ENCODE peak calls at places on chromosomes 16 and 17, in five cellular contexts. One of them, this sample, is unnamed.
A peak's percentile ranks its signal among the peaks of the same experiment; 100 is the strongest.

GRCh38 chr17:4744999-4745969 is 5.6 kb upstream of the CXCL16 start:
- DNase-seq in bronchial epithelial cell: no peak
- DNase-seq in small intestine: no peak
- DNase-seq in MM.1S: no peak
- DNase-seq in CD8-positive, alpha-beta memory T cell: no peak
- DNase-seq in this sample: no peak

GRCh38 chr16:85605051-85605911 is 7.8 kb upstream of the GSE1 start:
- DNase-seq in bronchial epithelial cell: no peak
- DNase-seq in small intestine: no peak
- DNase-seq in MM.1S: no peak
- DNase-seq in CD8-positive, alpha-beta memory T cell: no peak
- DNase-seq in this sample: no peak

GRCh38 chr16:732936-733335 is 6.0 kb downstream of the HAGHL start:
- DNase-seq in bronchial epithelial cell: peak; percentile 50
- DNase-seq in small intestine: no peak
- DNase-seq in MM.1S: no peak
- DNase-seq in CD8-positive, alpha-beta memory T cell: no peak
- DNase-seq in this sample: no peak

GRCh38 chr16:78081341-78081740 is 18.1 kb upstream of the WWOX start:
- DNase-seq in bronchial epithelial cell: no peak
- DNase-seq in small intestine: no peak
- DNase-seq in MM.1S: no peak
- DNase-seq in CD8-positive, alpha-beta memory T cell: no peak
- DNase-seq in this sample: no peak

GRCh38 chr16:21283521-21284289 is 5.6 kb upstream of the CRYM start:
- DNase-seq in bronchial epithelial cell: peak; percentile 8
- DNase-seq in small intestine: peak; percentile 35
- DNase-seq in MM.1S: no peak
- DNase-seq in CD8-positive, alpha-beta memory T cell: no peak
- DNase-seq in this sample: no peak

GRCh38 chr16:19691161-19691850 is 26.7 kb downstream of the KNOP1 start:
- DNase-seq in bronchial epithelial cell: no peak
- DNase-seq in small intestine: no peak
- DNase-seq in MM.1S: no peak
- DNase-seq in CD8-positive, alpha-beta memory T cell: no peak
- DNase-seq in this sample: no peak

GRCh38 chr17:73048170-73048569 is 44.3 kb downstream of the SLC39A11 start:
- DNase-seq in bronchial epithelial cell: no peak
- DNase-seq in small intestine: no peak
- DNase-seq in MM.1S: no peak
- DNase-seq in CD8-positive, alpha-beta memory T cell: no peak
- DNase-seq in this sample: no peak

GRCh38 chr16:49521706-49522325 is 148.2 kb downstream of the C16orf78 start:
- DNase-seq in bronchial epithelial cell: no peak
- DNase-seq in small intestine: no peak
- DNase-seq in MM.1S: no peak
- DNase-seq in CD8-positive, alpha-beta memory T cell: no peak
- DNase-seq in this sample: no peak

GRCh38 chr16:78988361-78988992 is 612.1 kb downstream of the MAF start:
- DNase-seq in bronchial epithelial cell: peak; percentile 4
- DNase-seq in small intestine: no peak
- DNase-seq in MM.1S: no peak
- DNase-seq in CD8-positive, alpha-beta memory T cell: no peak
- DNase-seq in this sample: no peak

GRCh38 chr17:35700157-35700556 is 31.3 kb upstream of the RASL10B start:
- DNase-seq in bronchial epithelial cell: no peak
- DNase-seq in small intestine: no peak
- DNase-seq in MM.1S: no peak
- DNase-seq in CD8-positive, alpha-beta memory T cell: no peak
- DNase-seq in this sample: no peak

GRCh38 chr16:81521141-81521626 is 76.6 kb downstream of the CMIP start:
- DNase-seq in bronchial epithelial cell: no peak
- DNase-seq in small intestine: peak; percentile 63
- DNase-seq in MM.1S: no peak
- DNase-seq in CD8-positive, alpha-beta memory T cell: peak; percentile 80
- DNase-seq in this sample: peak; percentile 85

GRCh38 chr16:29983420-29984136 is 9.9 kb downstream of the TAOK2 start:
- DNase-seq in bronchial epithelial cell: no peak
- DNase-seq in small intestine: no peak
- DNase-seq in MM.1S: no peak
- DNase-seq in CD8-positive, alpha-beta memory T cell: no peak
- DNase-seq in this sample: no peak

GRCh38 chr16:29994613-29995329 is 646 bp downstream of the HIRIP3 start:
- DNase-seq in bronchial epithelial cell: peak; percentile 83
- DNase-seq in small intestine: peak; percentile 82
- DNase-seq in MM.1S: no peak
- DNase-seq in CD8-positive, alpha-beta memory T cell: no peak
- DNase-seq in this sample: no peak

GRCh38 chr17:1002771-1003555 is 6.0 kb downstream of the TIMM22 start:
- DNase-seq in bronchial epithelial cell: no peak
- DNase-seq in small intestine: no peak
- DNase-seq in MM.1S: no peak
- DNase-seq in CD8-positive, alpha-beta memory T cell: no peak
- DNase-seq in this sample: no peak

GRCh38 chr17:48344241-48344640 is 85.8 kb downstream of the SKAP1 start:
- DNase-seq in bronchial epithelial cell: no peak
- DNase-seq in small intestine: no peak
- DNase-seq in MM.1S: no peak
- DNase-seq in CD8-positive, alpha-beta memory T cell: no peak
- DNase-seq in this sample: no peak

GRCh38 chr16:73319747-73320146 is 271.8 kb upstream of the ZFHX3 start:
- DNase-seq in bronchial epithelial cell: no peak
- DNase-seq in small intestine: no peak
- DNase-seq in MM.1S: no peak
- DNase-seq in CD8-positive, alpha-beta memory T cell: no peak
- DNase-seq in this sample: no peak

GRCh38 chr17:5630434-5630833 is 46.1 kb upstream of the NLRP1 start:
- DNase-seq in bronchial epithelial cell: no peak
- DNase-seq in small intestine: no peak
- DNase-seq in MM.1S: no peak
- DNase-seq in CD8-positive, alpha-beta memory T cell: no peak
- DNase-seq in this sample: no peak

GRCh38 chr16:17206712-17207111 is 264.0 kb downstream of the XYLT1 start:
- DNase-seq in bronchial epithelial cell: no peak
- DNase-seq in small intestine: no peak
- DNase-seq in MM.1S: no peak
- DNase-seq in CD8-positive, alpha-beta memory T cell: no peak
- DNase-seq in this sample: no peak

GRCh38 chr17:30113213-30113612 is 3.4 kb upstream of the NSRP1 start:
- DNase-seq in bronchial epithelial cell: peak; percentile 41
- DNase-seq in small intestine: peak; percentile 15
- DNase-seq in MM.1S: peak; percentile 88
- DNase-seq in CD8-positive, alpha-beta memory T cell: no peak
- DNase-seq in this sample: no peak

GRCh38 chr17:73798111-73798748 is 154.0 kb upstream of the SDK2 start:
- DNase-seq in bronchial epithelial cell: peak; percentile 87
- DNase-seq in small intestine: peak; percentile 83
- DNase-seq in MM.1S: no peak
- DNase-seq in CD8-positive, alpha-beta memory T cell: no peak
- DNase-seq in this sample: no peak

GRCh38 chr17:59746849-59747445 is 39.5 kb downstream of the VMP1 start:
- DNase-seq in bronchial epithelial cell: no peak
- DNase-seq in small intestine: peak; percentile 39
- DNase-seq in MM.1S: peak; percentile 23
- DNase-seq in CD8-positive, alpha-beta memory T cell: no peak
- DNase-seq in this sample: peak; percentile 12

DNA sequence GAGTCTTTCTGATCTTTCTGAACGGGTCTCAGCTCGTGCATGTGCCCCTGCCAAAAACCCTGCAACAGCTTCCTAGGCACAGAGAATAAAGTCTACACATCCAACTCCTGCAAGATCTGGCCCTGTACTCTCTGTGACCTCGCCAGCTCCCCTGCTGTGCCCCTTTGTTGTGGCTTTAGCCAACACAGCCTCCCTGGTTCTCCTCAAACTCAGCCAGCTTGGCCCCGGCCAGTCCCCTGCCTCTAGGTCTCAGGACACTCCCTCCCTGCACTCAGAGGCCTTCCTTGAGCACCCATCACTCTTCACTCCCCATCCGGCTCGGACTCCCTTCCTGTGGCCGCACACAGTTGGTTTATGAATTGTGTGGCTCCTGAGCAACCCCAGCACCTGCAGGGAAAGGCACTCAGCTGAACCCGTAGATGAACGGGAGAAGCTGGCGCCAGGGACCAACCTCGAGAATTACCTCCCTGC is 1.4 kb downstream of the CEP131 start:
- DNase-seq in bronchial epithelial cell: no peak
- DNase-seq in small intestine: no peak
- DNase-seq in MM.1S: no peak
- DNase-seq in CD8-positive, alpha-beta memory T cell: no peak
- DNase-seq in this sample: no peak
- H3K4me3 ChIP-seq in bronchial epithelial cell: no peak overlapping the region
- H3K4me3 ChIP-seq in small intestine: no peak overlapping the region
- H3K4me3 ChIP-seq in MM.1S: peak overlapping the region; percentile 97
- H3K4me3 ChIP-seq in CD8-positive, alpha-beta memory T cell: no peak overlapping the region
- H3K4me3 ChIP-seq in this sample: peak overlapping the region; percentile 71

DNA sequence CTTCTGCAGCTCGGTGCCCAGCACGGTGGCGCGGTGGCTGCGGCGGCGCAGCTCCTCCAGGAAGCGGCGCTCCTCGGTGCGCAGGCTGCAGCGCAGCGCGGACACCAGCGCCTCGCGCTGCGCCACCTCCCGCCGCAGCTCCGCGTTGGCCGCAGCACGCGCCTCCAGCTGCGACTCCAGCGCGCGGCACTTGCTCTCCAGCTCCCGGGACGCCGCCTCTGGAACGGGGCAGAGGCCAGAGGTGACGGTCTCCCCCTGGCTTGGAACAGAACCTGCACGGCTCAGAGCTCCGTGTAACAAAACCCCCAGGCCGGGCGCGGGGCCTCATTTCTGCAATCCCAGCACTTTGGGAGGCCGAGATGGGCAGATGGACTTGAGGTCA is 13.2 kb upstream of the CLUH start:
- DNase-seq in bronchial epithelial cell: peak; percentile 43
- DNase-seq in small intestine: peak; percentile 63
- DNase-seq in MM.1S: no peak
- DNase-seq in CD8-positive, alpha-beta memory T cell: peak; percentile 15
- DNase-seq in this sample: peak; percentile 22
- H3K4me3 ChIP-seq in bronchial epithelial cell: peak overlapping the region; percentile 20
- H3K4me3 ChIP-seq in small intestine: peak overlapping the region; percentile 38
- H3K4me3 ChIP-seq in MM.1S: no peak overlapping the region
- H3K4me3 ChIP-seq in CD8-positive, alpha-beta memory T cell: no peak overlapping the region
- H3K4me3 ChIP-seq in this sample: no peak overlapping the region

GRCh38 chr17:45227631-45228120 is 6.0 kb downstream of the FMNL1 start:
- DNase-seq in bronchial epithelial cell: no peak
- DNase-seq in small intestine: no peak
- DNase-seq in MM.1S: peak; percentile 23
- DNase-seq in CD8-positive, alpha-beta memory T cell: no peak
- DNase-seq in this sample: no peak
- H3K4me3 ChIP-seq in bronchial epithelial cell: no peak overlapping the region
- H3K4me3 ChIP-seq in small intestine: no peak overlapping the region
- H3K4me3 ChIP-seq in MM.1S: peak overlapping the region; percentile 98
- H3K4me3 ChIP-seq in CD8-positive, alpha-beta memory T cell: peak overlapping the region; percentile 95
- H3K4me3 ChIP-seq in this sample: peak overlapping the region; percentile 81

GRCh38 chr16:68272501-68273209 is 8.3 kb downstream of the SLC7A6 start:
- DNase-seq in bronchial epithelial cell: peak; percentile 36
- DNase-seq in small intestine: peak; percentile 36
- DNase-seq in MM.1S: peak; percentile 91
- DNase-seq in CD8-positive, alpha-beta memory T cell: peak; percentile 83
- DNase-seq in this sample: no peak
- H3K4me3 ChIP-seq in bronchial epithelial cell: no peak overlapping the region
- H3K4me3 ChIP-seq in small intestine: no peak overlapping the region
- H3K4me3 ChIP-seq in MM.1S: no peak overlapping the region
- H3K4me3 ChIP-seq in CD8-positive, alpha-beta memory T cell: peak overlapping the region; percentile 7
- H3K4me3 ChIP-seq in this sample: no peak overlapping the region

GRCh38 chr17:49880291-49881053 is 32.6 kb upstream of the TAC4 start:
- DNase-seq in bronchial epithelial cell: peak; percentile 41
- DNase-seq in small intestine: peak; percentile 50
- DNase-seq in MM.1S: peak; percentile 77
- DNase-seq in CD8-positive, alpha-beta memory T cell: peak; percentile 64
- DNase-seq in this sample: peak; percentile 14

GRCh38 chr17:49878931-49879330 is 31.1 kb upstream of the TAC4 start:
- DNase-seq in bronchial epithelial cell: no peak
- DNase-seq in small intestine: no peak
- DNase-seq in MM.1S: no peak
- DNase-seq in CD8-positive, alpha-beta memory T cell: no peak
- DNase-seq in this sample: no peak

GRCh38 chr17:49879505-49879904 is 31.6 kb upstream of the TAC4 start:
- DNase-seq in bronchial epithelial cell: no peak
- DNase-seq in small intestine: no peak
- DNase-seq in MM.1S: no peak
- DNase-seq in CD8-positive, alpha-beta memory T cell: no peak
- DNase-seq in this sample: no peak

GRCh38 chr17:49881054-49881402 is 33.2 kb upstream of the TAC4 start:
- DNase-seq in bronchial epithelial cell: no peak
- DNase-seq in small intestine: no peak
- DNase-seq in MM.1S: no peak
- DNase-seq in CD8-positive, alpha-beta memory T cell: no peak
- DNase-seq in this sample: no peak

DNA sequence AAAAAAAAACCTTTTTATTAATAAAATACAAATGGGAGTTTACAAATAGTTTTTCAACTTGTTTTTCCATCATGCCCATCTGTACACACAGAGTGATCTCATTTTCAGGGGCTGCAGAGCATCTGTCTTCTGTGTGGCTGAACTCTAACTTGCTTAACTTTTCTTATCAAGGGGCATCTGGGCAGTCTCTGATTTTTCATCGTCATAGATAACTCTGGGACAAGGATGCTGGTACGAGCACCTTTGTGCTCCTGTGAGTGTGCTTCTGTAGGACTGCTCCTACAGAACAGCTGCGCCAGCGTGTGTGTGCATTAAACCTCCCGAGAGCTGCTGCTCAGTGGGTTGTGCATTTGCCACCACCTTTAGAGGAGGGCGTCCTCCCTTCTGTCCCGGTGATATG is 34.6 kb upstream of the TAC4 start:
- DNase-seq in bronchial epithelial cell: no peak
- DNase-seq in small intestine: no peak
- DNase-seq in MM.1S: no peak
- DNase-seq in CD8-positive, alpha-beta memory T cell: no peak
- DNase-seq in this sample: no peak
- H3K4me3 ChIP-seq in bronchial epithelial cell: no peak overlapping the region
- H3K4me3 ChIP-seq in small intestine: no peak overlapping the region
- H3K4me3 ChIP-seq in MM.1S: no peak overlapping the region
- H3K4me3 ChIP-seq in CD8-positive, alpha-beta memory T cell: no peak overlapping the region
- H3K4me3 ChIP-seq in this sample: no peak overlapping the region

DNA sequence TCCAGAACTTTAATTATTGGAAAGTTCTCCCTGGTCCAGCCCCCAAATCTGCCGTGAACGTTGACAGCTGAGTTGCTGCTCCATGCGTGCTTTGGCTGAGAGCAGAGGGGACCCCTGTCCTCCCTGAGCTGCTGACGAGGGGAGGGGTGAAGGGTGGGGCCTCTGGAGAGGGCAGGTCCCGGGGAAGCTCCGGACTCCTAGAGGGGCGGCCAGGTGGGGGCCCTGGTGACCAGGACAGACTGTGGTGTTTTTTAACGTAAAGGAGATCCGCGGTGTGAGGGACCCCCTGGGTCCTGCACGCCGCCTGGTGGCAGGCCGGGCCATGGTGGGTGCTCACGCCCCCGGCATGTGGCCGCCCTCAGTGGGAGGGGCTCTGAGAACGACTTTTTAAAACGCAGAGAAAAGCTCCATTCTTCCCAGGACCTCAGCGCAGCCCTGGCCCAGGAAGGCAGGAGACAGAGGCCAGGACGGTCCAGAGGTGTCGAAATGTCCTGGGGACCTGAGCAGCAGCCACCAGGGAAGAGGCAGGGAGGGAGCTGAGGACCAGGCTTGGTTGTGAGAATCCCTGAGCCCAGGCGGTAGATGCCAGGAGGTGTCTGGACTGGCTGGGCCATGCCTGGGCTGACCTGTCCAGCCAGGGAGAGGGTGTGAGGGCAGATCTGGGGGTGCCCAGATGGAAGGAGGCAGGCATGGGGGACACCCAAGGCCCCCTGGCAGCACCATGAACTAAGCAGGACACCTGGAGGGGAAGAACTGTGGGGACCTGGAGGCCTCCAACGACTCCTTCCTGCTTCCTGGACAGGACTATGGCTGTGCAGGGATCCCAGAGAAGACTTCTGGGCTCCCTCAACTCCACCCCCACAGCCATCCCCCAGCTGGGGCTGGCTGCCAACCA is at the start of gene MC1R:
- DNase-seq in bronchial epithelial cell: no peak
- DNase-seq in small intestine: no peak
- DNase-seq in MM.1S: peak; percentile 19
- DNase-seq in CD8-positive, alpha-beta memory T cell: peak; percentile 47
- DNase-seq in this sample: peak; percentile 60
- H3K4me3 ChIP-seq in bronchial epithelial cell: peak within 1 kb of the TSS; percentile 27
- H3K4me3 ChIP-seq in small intestine: peak within 1 kb of the TSS; percentile 14
- H3K4me3 ChIP-seq in MM.1S: peak within 1 kb of the TSS; percentile 52
- H3K4me3 ChIP-seq in CD8-positive, alpha-beta memory T cell: peak within 1 kb of the TSS; percentile 63
- H3K4me3 ChIP-seq in this sample: peak within 1 kb of the TSS; percentile 52

This sample was measured in Jurkat, Clone E6-1.